ENCODE peak calls at places on chromosomes 1 and 21, in ten cellular contexts. One of them, this sample, is unnamed.

GRCh38 chr1:229035054-229035747 is 235.7 kb upstream of the RAB4A start:
- DNase-seq in lung microvascular endothelial cell: no peak
- DNase-seq in ecto neural progenitor cell: no peak
- DNase-seq in NB4: peak; percentile 68
- DNase-seq in Right ventricle myocardium inferior: no peak
- DNase-seq in stimulated activated CD8-positive, alpha-beta memory T cell treated with anti-CD3 and anti-CD28 coated beads, Interleukin-4, amount 100 ng/mL, for 4 hours: no peak
- DNase-seq in iPS-NIHi11: no peak
- DNase-seq in effector CD4-positive, alpha-beta T cell: no peak
- DNase-seq in retina: no peak
- DNase-seq in endothelial cell: no peak
- DNase-seq in this sample: no peak

GRCh38 chr1:58763214-58763613 is 20.6 kb downstream of the JUN start:
- DNase-seq in ecto neural progenitor cell: no peak
- DNase-seq in effector CD4-positive, alpha-beta T cell: no peak
- DNase-seq in iPS-NIHi11: no peak
- DNase-seq in stimulated activated CD8-positive, alpha-beta memory T cell treated with anti-CD3 and anti-CD28 coated beads, Interleukin-4, amount 100 ng/mL, for 4 hours: no peak
- DNase-seq in retina: no peak
- DNase-seq in Right ventricle myocardium inferior: no peak
- DNase-seq in NB4: no peak
- DNase-seq in lung microvascular endothelial cell: peak; percentile 91
- DNase-seq in endothelial cell: no peak
- DNase-seq in this sample: no peak

GRCh38 chr1:201455098-201455497 is 13.9 kb downstream of the PHLDA3 start:
- DNase-seq in NB4: no peak
- DNase-seq in ecto neural progenitor cell: no peak
- DNase-seq in endothelial cell: no peak
- DNase-seq in retina: no peak
- DNase-seq in lung microvascular endothelial cell: no peak
- DNase-seq in effector CD4-positive, alpha-beta T cell: no peak
- DNase-seq in stimulated activated CD8-positive, alpha-beta memory T cell treated with anti-CD3 and anti-CD28 coated beads, Interleukin-4, amount 100 ng/mL, for 4 hours: no peak
- DNase-seq in iPS-NIHi11: no peak
- DNase-seq in Right ventricle myocardium inferior: no peak
- DNase-seq in this sample: no peak

GRCh38 chr1:218475275-218475674 is 130.1 kb downstream of the TGFB2 start:
- DNase-seq in stimulated activated CD8-positive, alpha-beta memory T cell treated with anti-CD3 and anti-CD28 coated beads, Interleukin-4, amount 100 ng/mL, for 4 hours: no peak
- DNase-seq in retina: no peak
- DNase-seq in Right ventricle myocardium inferior: no peak
- DNase-seq in effector CD4-positive, alpha-beta T cell: no peak
- DNase-seq in endothelial cell: no peak
- DNase-seq in lung microvascular endothelial cell: peak; percentile 41
- DNase-seq in NB4: no peak
- DNase-seq in ecto neural progenitor cell: no peak
- DNase-seq in iPS-NIHi11: no peak
- DNase-seq in this sample: no peak

GRCh38 chr1:56557746-56558145 is 21.6 kb downstream of the PLPP3 start:
- DNase-seq in Right ventricle myocardium inferior: no peak
- DNase-seq in endothelial cell: no peak
- DNase-seq in stimulated activated CD8-positive, alpha-beta memory T cell treated with anti-CD3 and anti-CD28 coated beads, Interleukin-4, amount 100 ng/mL, for 4 hours: no peak
- DNase-seq in lung microvascular endothelial cell: no peak
- DNase-seq in retina: no peak
- DNase-seq in iPS-NIHi11: no peak
- DNase-seq in effector CD4-positive, alpha-beta T cell: no peak
- DNase-seq in NB4: peak; percentile 2
- DNase-seq in ecto neural progenitor cell: no peak
- DNase-seq in this sample: no peak

GRCh38 chr1:179369751-179370341 is 4.1 kb downstream of the AXDND1 start:
- DNase-seq in lung microvascular endothelial cell: peak; percentile 73
- DNase-seq in endothelial cell: peak; percentile 37
- DNase-seq in iPS-NIHi11: peak; percentile 82
- DNase-seq in retina: peak; percentile 34
- DNase-seq in effector CD4-positive, alpha-beta T cell: peak; percentile 26
- DNase-seq in Right ventricle myocardium inferior: no peak
- DNase-seq in stimulated activated CD8-positive, alpha-beta memory T cell treated with anti-CD3 and anti-CD28 coated beads, Interleukin-4, amount 100 ng/mL, for 4 hours: no peak
- DNase-seq in NB4: peak; percentile 74
- DNase-seq in ecto neural progenitor cell: no peak
- DNase-seq in this sample: peak; percentile 33

GRCh38 chr1:25771246-25772114 is 28.5 kb upstream of the SELENON start:
- DNase-seq in stimulated activated CD8-positive, alpha-beta memory T cell treated with anti-CD3 and anti-CD28 coated beads, Interleukin-4, amount 100 ng/mL, for 4 hours: no peak
- DNase-seq in retina: peak; percentile 84
- DNase-seq in Right ventricle myocardium inferior: peak; percentile 85
- DNase-seq in lung microvascular endothelial cell: no peak
- DNase-seq in iPS-NIHi11: peak; percentile 80
- DNase-seq in NB4: no peak
- DNase-seq in endothelial cell: no peak
- DNase-seq in ecto neural progenitor cell: peak; percentile 82
- DNase-seq in effector CD4-positive, alpha-beta T cell: no peak
- DNase-seq in this sample: no peak

GRCh38 chr1:166080277-166080964 is 86.4 kb downstream of the FAM78B start:
- DNase-seq in ecto neural progenitor cell: no peak
- DNase-seq in iPS-NIHi11: no peak
- DNase-seq in Right ventricle myocardium inferior: no peak
- DNase-seq in lung microvascular endothelial cell: no peak
- DNase-seq in NB4: peak; percentile 5
- DNase-seq in retina: no peak
- DNase-seq in effector CD4-positive, alpha-beta T cell: no peak
- DNase-seq in endothelial cell: no peak
- DNase-seq in stimulated activated CD8-positive, alpha-beta memory T cell treated with anti-CD3 and anti-CD28 coated beads, Interleukin-4, amount 100 ng/mL, for 4 hours: no peak
- DNase-seq in this sample: no peak

GRCh38 chr1:237126180-237126579 is 84.2 kb downstream of the RYR2 start:
- DNase-seq in iPS-NIHi11: no peak
- DNase-seq in retina: no peak
- DNase-seq in Right ventricle myocardium inferior: no peak
- DNase-seq in ecto neural progenitor cell: no peak
- DNase-seq in lung microvascular endothelial cell: no peak
- DNase-seq in stimulated activated CD8-positive, alpha-beta memory T cell treated with anti-CD3 and anti-CD28 coated beads, Interleukin-4, amount 100 ng/mL, for 4 hours: no peak
- DNase-seq in effector CD4-positive, alpha-beta T cell: no peak
- DNase-seq in endothelial cell: no peak
- DNase-seq in NB4: no peak
- DNase-seq in this sample: no peak

GRCh38 chr1:27015260-27015659 is 2.6 kb upstream of the TENT5B start:
- DNase-seq in effector CD4-positive, alpha-beta T cell: no peak
- DNase-seq in lung microvascular endothelial cell: no peak
- DNase-seq in iPS-NIHi11: no peak
- DNase-seq in endothelial cell: no peak
- DNase-seq in retina: no peak
- DNase-seq in NB4: peak; percentile 76
- DNase-seq in stimulated activated CD8-positive, alpha-beta memory T cell treated with anti-CD3 and anti-CD28 coated beads, Interleukin-4, amount 100 ng/mL, for 4 hours: no peak
- DNase-seq in ecto neural progenitor cell: no peak
- DNase-seq in Right ventricle myocardium inferior: no peak
- DNase-seq in this sample: no peak

GRCh38 chr1:57137980-57138379 is 172.2 kb upstream of the C8B start:
- DNase-seq in iPS-NIHi11: no peak
- DNase-seq in ecto neural progenitor cell: no peak
- DNase-seq in NB4: no peak
- DNase-seq in endothelial cell: no peak
- DNase-seq in effector CD4-positive, alpha-beta T cell: no peak
- DNase-seq in retina: no peak
- DNase-seq in lung microvascular endothelial cell: no peak
- DNase-seq in Right ventricle myocardium inferior: no peak
- DNase-seq in stimulated activated CD8-positive, alpha-beta memory T cell treated with anti-CD3 and anti-CD28 coated beads, Interleukin-4, amount 100 ng/mL, for 4 hours: no peak
- DNase-seq in this sample: no peak

GRCh38 chr1:198125995-198126758 is 30.6 kb upstream of the NEK7 start:
- DNase-seq in stimulated activated CD8-positive, alpha-beta memory T cell treated with anti-CD3 and anti-CD28 coated beads, Interleukin-4, amount 100 ng/mL, for 4 hours: no peak
- DNase-seq in effector CD4-positive, alpha-beta T cell: no peak
- DNase-seq in retina: no peak
- DNase-seq in Right ventricle myocardium inferior: no peak
- DNase-seq in NB4: no peak
- DNase-seq in ecto neural progenitor cell: no peak
- DNase-seq in iPS-NIHi11: no peak
- DNase-seq in lung microvascular endothelial cell: peak; percentile 84
- DNase-seq in endothelial cell: no peak
- DNase-seq in this sample: no peak

GRCh38 chr1:246258250-246258649 is 248.8 kb downstream of the SMYD3 start:
- DNase-seq in NB4: no peak
- DNase-seq in endothelial cell: no peak
- DNase-seq in stimulated activated CD8-positive, alpha-beta memory T cell treated with anti-CD3 and anti-CD28 coated beads, Interleukin-4, amount 100 ng/mL, for 4 hours: no peak
- DNase-seq in ecto neural progenitor cell: no peak
- DNase-seq in Right ventricle myocardium inferior: no peak
- DNase-seq in iPS-NIHi11: no peak
- DNase-seq in effector CD4-positive, alpha-beta T cell: no peak
- DNase-seq in lung microvascular endothelial cell: no peak
- DNase-seq in retina: no peak
- DNase-seq in this sample: no peak

GRCh38 chr21:43361127-43361492 is 65.8 kb downstream of the SIK1 start:
- DNase-seq in retina: peak; percentile 75
- DNase-seq in effector CD4-positive, alpha-beta T cell: no peak
- DNase-seq in stimulated activated CD8-positive, alpha-beta memory T cell treated with anti-CD3 and anti-CD28 coated beads, Interleukin-4, amount 100 ng/mL, for 4 hours: no peak
- DNase-seq in ecto neural progenitor cell: no peak
- DNase-seq in Right ventricle myocardium inferior: no peak
- DNase-seq in iPS-NIHi11: no peak
- DNase-seq in lung microvascular endothelial cell: peak; percentile 17
- DNase-seq in NB4: peak; percentile 13
- DNase-seq in endothelial cell: no peak
- DNase-seq in this sample: no peak

GRCh38 chr1:19009882-19010321 is 53.4 kb upstream of the IFFO2 start:
- DNase-seq in retina: no peak
- DNase-seq in endothelial cell: no peak
- DNase-seq in iPS-NIHi11: peak; percentile 42
- DNase-seq in Right ventricle myocardium inferior: no peak
- DNase-seq in stimulated activated CD8-positive, alpha-beta memory T cell treated with anti-CD3 and anti-CD28 coated beads, Interleukin-4, amount 100 ng/mL, for 4 hours: no peak
- DNase-seq in NB4: no peak
- DNase-seq in ecto neural progenitor cell: no peak
- DNase-seq in effector CD4-positive, alpha-beta T cell: no peak
- DNase-seq in lung microvascular endothelial cell: peak; percentile 78
- DNase-seq in this sample: no peak

GRCh38 chr1:172723251-172723650 is 64.3 kb downstream of the FASLG start:
- DNase-seq in lung microvascular endothelial cell: no peak
- DNase-seq in retina: no peak
- DNase-seq in Right ventricle myocardium inferior: no peak
- DNase-seq in stimulated activated CD8-positive, alpha-beta memory T cell treated with anti-CD3 and anti-CD28 coated beads, Interleukin-4, amount 100 ng/mL, for 4 hours: no peak
- DNase-seq in effector CD4-positive, alpha-beta T cell: no peak
- DNase-seq in ecto neural progenitor cell: no peak
- DNase-seq in endothelial cell: no peak
- DNase-seq in iPS-NIHi11: no peak
- DNase-seq in NB4: no peak
- DNase-seq in this sample: no peak

This sample was measured in amniotic stem cell.